ENCODE peak calls at places on chromosomes 2 and 18, in ten cellular contexts. H, U, S, E, T, Z, C, X, F and G are unnamed samples.
A peak's percentile ranks its signal among the peaks of the same experiment; 100 is the strongest.

GRCh38 chr18:2903006-2903405 is 56.2 kb downstream of the EMILIN2 start:
- DNase-seq in F (peak; percentile 81), Z (peak; percentile 74), T (no peak), U (peak; percentile 75), H (no peak), C (no peak), E (peak; percentile 74), S (no peak), X (peak; percentile 74), G (no peak)

GRCh38 chr2:3222636-3223035 is 155.0 kb downstream of the EIPR1 start:
- DNase-seq in T (no peak), X (no peak), F (no peak), S (peak; percentile 68), H (peak; percentile 48), Z (no peak), U (no peak), C (no peak), E (peak; percentile 6), G (no peak)

GRCh38 chr2:20221169-20221938 is 3.6 kb downstream of the SDC1 start:
- DNase-seq in U (no peak), T (no peak), F (no peak), S (no peak), X (peak; percentile 57), E (no peak), H (no peak), Z (no peak), C (no peak), G (no peak)

GRCh38 chr18:70232251-70232650 is 26.8 kb upstream of the RTTN start:
- DNase-seq in U (no peak), Z (no peak), H (no peak), T (no peak), S (no peak), E (no peak), X (no peak), F (no peak), C (no peak), G (no peak)

GRCh38 chr2:190266314-190266713 is 53.3 kb downstream of the HIBCH start:
- DNase-seq in U (no peak), Z (no peak), S (no peak), H (no peak), E (no peak), C (no peak), F (no peak), X (no peak), T (no peak), G (no peak)

GRCh38 chr2:128329607-128330006 is 10.9 kb upstream of the HS6ST1 start:
- DNase-seq in S (no peak), E (peak; percentile 88), T (no peak), X (peak; percentile 15), C (no peak), F (no peak), H (no peak), U (no peak), Z (no peak), G (no peak)

GRCh38 chr2:26805241-26805676 is 19.4 kb downstream of the CENPA start:
- DNase-seq in S (no peak), C (no peak), F (no peak), Z (no peak), X (peak; percentile 77), T (no peak), U (no peak), H (no peak), E (peak; percentile 81), G (no peak)

GRCh38 chr18:49613741-49614151 is 51.9 kb downstream of the LIPG start:
- DNase-seq in Z (no peak), S (no peak), X (no peak), H (no peak), F (no peak), U (no peak), T (no peak), E (no peak), C (no peak), G (no peak)

GRCh38 chr18:52312321-52312720 is 27.7 kb upstream of the DCC start:
- DNase-seq in Z (no peak), U (no peak), F (no peak), C (no peak), T (no peak), S (no peak), H (no peak), E (no peak), X (no peak), G (no peak)

GRCh38 chr2:239561448-239562001 is 160.7 kb upstream of the HDAC4 start:
- DNase-seq in H (no peak), E (peak; percentile 64), T (no peak), U (no peak), Z (peak; percentile 28), S (no peak), F (peak; percentile 66), C (no peak), X (peak; percentile 85), G (no peak)

GRCh38 chr2:222819722-222820333 is 41.0 kb upstream of the ACSL3 start:
- DNase-seq in T (no peak), H (no peak), S (no peak), X (peak; percentile 69), Z (no peak), U (no peak), E (peak; percentile 81), F (no peak), C (no peak), G (no peak)

GRCh38 chr18:57444301-57444759 is 9.2 kb downstream of the ONECUT2 start:
- DNase-seq in S (no peak), C (no peak), T (no peak), X (no peak), F (no peak), E (no peak), H (no peak), Z (no peak), U (no peak), G (no peak)

GRCh38 chr2:85828725-85829124 is 60.1 kb downstream of the ST3GAL5 start:
- DNase-seq in C (no peak), Z (no peak), H (no peak), F (no peak), S (no peak), E (no peak), U (no peak), T (no peak), X (no peak), G (no peak)